ENCODE peak calls at places on chromosomes 13 and 19, in four cellular contexts. H is upper lobe of right lung, U is tibial nerve, X is aorta. I is an unnamed sample.
A peak's percentile ranks its signal among the peaks of the same experiment; 100 is the strongest.

GRCh38 chr19:6213266-6213595 is 66.5 kb downstream of the MLLT1 start:
- DNase-seq in U (no peak), H (peak; percentile 61), X (peak; percentile 43), I (peak; percentile 68)

GRCh38 chr13:41212881-41213280 is 18.5 kb upstream of the KBTBD7 start:
- DNase-seq in U (no peak), X (no peak), H (no peak), I (no peak)

GRCh38 chr19:34838248-34838647 is 65.2 kb upstream of the ZNF599 start:
- DNase-seq in H (no peak), U (no peak), X (no peak), I (no peak)

GRCh38 chr19:55319786-55320185 is 5.4 kb downstream of the TMEM150B start:
- DNase-seq in U (no peak), X (no peak), H (no peak), I (no peak)

GRCh38 chr19:16324384-16325160 is at the start of gene KLF2:
- DNase-seq in H (peak; percentile 98), X (peak; percentile 97), U (peak; percentile 90), I (peak; percentile 99)

GRCh38 chr19:40671404-40671803 is 19.0 kb downstream of the NUMBL start:
- DNase-seq in X (no peak), H (no peak), U (no peak), I (peak; percentile 22)

GRCh38 chr13:35600137-35600536 is 123.6 kb upstream of the MAB21L1 start:
- DNase-seq in U (no peak), X (no peak), H (no peak), I (no peak)

GRCh38 chr13:33281951-33282595 is 3.5 kb downstream of the STARD13 start:
- DNase-seq in U (no peak), X (no peak), H (no peak), I (no peak)

GRCh38 chr19:18109731-18110671 is 12.4 kb downstream of the MAST3 start:
- DNase-seq in U (no peak), X (peak; percentile 73), H (peak; percentile 89), I (peak; percentile 94)

GRCh38 chr13:90899411-90899810 is 448.1 kb upstream of the MIR17HG start:
- DNase-seq in X (no peak), U (no peak), H (no peak), I (no peak)

GRCh38 chr19:5805465-5806132 is 732 bp downstream of the NRTN start:
- DNase-seq in U (peak; percentile 22), X (peak; percentile 41), H (peak; percentile 90), I (peak; percentile 85)

GRCh38 chr19:8615813-8616596 is 5.5 kb upstream of the ADAMTS10 start:
- DNase-seq in U (peak; percentile 63), H (no peak), X (peak; percentile 81), I (peak; percentile 88)

GRCh38 chr19:1102407-1103106 is 1.2 kb upstream of the GPX4 start:
- DNase-seq in X (peak; percentile 75), U (peak; percentile 82), H (no peak), I (no peak)

GRCh38 chr19:29872224-29872731 is 60.5 kb downstream of the CCNE1 start:
- DNase-seq in U (no peak), H (peak; percentile 62), X (no peak), I (peak; percentile 72)

GRCh38 chr13:72839831-72840426 is 58.0 kb downstream of the PIBF1 start:
- DNase-seq in X (no peak), H (no peak), U (no peak), I (peak; percentile 44)

GRCh38 chr13:31538067-31539042 is 201.0 kb upstream of the RXFP2 start:
- DNase-seq in U (no peak), H (no peak), X (no peak), I (no peak)

GRCh38 chr13:28705734-28706133 is 13.0 kb downstream of the SLC46A3 start:
- DNase-seq in U (no peak), H (no peak), X (no peak), I (no peak)

GRCh38 chr19:14516746-14517438 is 1.3 kb downstream of the DNAJB1 start:
- DNase-seq in X (no peak), H (no peak), U (no peak), I (no peak)

GRCh38 chr19:12834976-12835757 is 788 bp upstream of the RTBDN start:
- DNase-seq in U (no peak), X (no peak), H (no peak), I (no peak)

GRCh38 chr13:99970761-99971575 is 599 bp downstream of the ZIC5 start:
- DNase-seq in X (no peak), U (no peak), H (no peak), I (no peak)

GRCh38 chr19:4922530-4923378 is 13.5 kb downstream of the UHRF1 start:
- DNase-seq in H (no peak), U (no peak), X (no peak), I (no peak)

GRCh38 chr13:44573790-44574465 is 2.2 kb downstream of the TSC22D1 start:
- DNase-seq in H (no peak), U (no peak), X (no peak), I (no peak)

GRCh38 chr13:33265133-33265532 is 20.4 kb downstream of the STARD13 start:
- DNase-seq in X (no peak), H (no peak), U (no peak), I (no peak)

GRCh38 chr19:11378319-11379189 is 4.1 kb downstream of the SWSAP1 start:
- DNase-seq in H (no peak), X (peak; percentile 61), U (peak; percentile 35), I (peak; percentile 86)

GRCh38 chr13:39602614-39603366 is at the start of gene LHFPL6:
- DNase-seq in H (peak; percentile 90), U (peak; percentile 77), X (peak; percentile 92), I (peak; percentile 87)

GRCh38 chr19:13151605-13152355 is 1.6 kb downstream of the IER2 start:
- DNase-seq in U (peak; percentile 97), X (peak; percentile 98), H (peak; percentile 98), I (peak; percentile 98)

GRCh38 chr13:78764665-78765064 is 105.7 kb upstream of the OBI1 start:
- DNase-seq in U (no peak), H (no peak), X (no peak), I (no peak)

GRCh38 chr13:48405865-48406264 is 7.0 kb downstream of the LPAR6 start:
- DNase-seq in X (no peak), U (no peak), H (no peak), I (no peak)

GRCh38 chr13:48403151-48403631 is 9.7 kb downstream of the LPAR6 start:
- DNase-seq in H (no peak), U (no peak), X (no peak), I (no peak)

GRCh38 chr13:48402325-48402962 is 10.5 kb downstream of the LPAR6 start:
- DNase-seq in H (no peak), X (no peak), U (no peak), I (no peak)

GRCh38 chr13:48403929-48404328 is 9.0 kb downstream of the LPAR6 start:
- DNase-seq in U (no peak), H (no peak), X (peak; percentile 48), I (no peak)

DNA sequence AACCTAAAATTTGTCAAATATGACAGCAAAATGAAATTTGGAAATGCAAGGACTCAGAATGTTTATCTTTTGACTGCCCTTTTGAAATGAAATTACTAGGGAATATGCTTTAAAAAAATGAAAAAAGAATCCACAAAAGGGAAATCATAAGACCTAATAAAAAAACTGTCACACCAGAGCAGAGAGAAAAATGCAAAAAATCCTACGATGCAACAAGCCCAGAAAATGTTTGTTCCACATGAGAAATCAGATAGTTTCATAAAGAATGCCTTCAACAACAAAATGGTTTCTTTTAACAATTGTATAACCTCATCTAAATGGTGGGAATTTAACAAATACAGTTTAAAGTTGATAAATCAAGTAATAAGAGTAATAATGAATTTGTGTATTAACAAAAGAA is 8.0 kb downstream of the LPAR6 start:
- DNase-seq in H (no peak), U (no peak), X (no peak), I (no peak)
- H3K4me1 ChIP-seq in H (peaks cover 45% of the 10 kb centered on the region), U (peaks cover 10% of the 10 kb centered on the region), X (peaks cover 3% of the 10 kb centered on the region), I (peaks cover 78% of the 10 kb centered on the region)

GRCh38 chr13:110346661-110347067 is 39.6 kb downstream of the COL4A2 start:
- DNase-seq in H (no peak), X (no peak), U (no peak), I (no peak)

GRCh38 chr13:110345701-110346100 is 38.6 kb downstream of the COL4A2 start:
- DNase-seq in U (no peak), H (no peak), X (no peak), I (no peak)

GRCh38 chr13:110348309-110348625 is 41.2 kb downstream of the COL4A2 start:
- DNase-seq in X (no peak), H (no peak), U (no peak), I (no peak)

GRCh38 chr13:110347535-110348308 is 40.6 kb downstream of the COL4A2 start:
- DNase-seq in H (no peak), X (peak; percentile 83), U (no peak), I (no peak)

DNA sequence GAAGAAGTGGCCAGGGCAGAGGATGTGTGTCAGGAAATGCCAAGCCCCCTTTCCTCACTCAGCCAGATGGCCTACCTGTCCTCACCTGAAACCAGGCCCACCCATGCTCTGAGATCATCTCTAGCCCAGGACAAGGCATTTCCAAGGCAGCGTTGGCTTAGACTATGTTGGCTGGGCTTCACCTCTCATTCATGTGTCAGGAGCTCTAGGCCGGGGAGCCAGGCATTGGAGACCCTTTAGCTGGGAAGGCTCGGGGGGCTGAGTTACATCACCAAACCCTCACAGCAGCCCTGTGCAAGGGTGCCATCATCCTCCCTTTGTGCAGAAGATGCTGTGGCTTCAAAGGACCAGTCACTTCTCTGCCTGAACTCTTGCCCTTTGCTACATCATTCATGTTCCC is 40.0 kb downstream of the COL4A2 start:
- DNase-seq in U (no peak), H (no peak), X (no peak), I (no peak)
- H3K27ac ChIP-seq in U (peak overlapping the region; percentile 45), H (peak overlapping the region; percentile 63), X (peak overlapping the region; percentile 98), I (peak overlapping the region; percentile 48)

GRCh38 chr19:50459067-50459456 is 17.2 kb upstream of the EMC10 start:
- DNase-seq in H (no peak), U (no peak), X (no peak), I (no peak)

GRCh38 chr19:50458396-50459066 is 17.8 kb upstream of the EMC10 start:
- DNase-seq in X (no peak), H (no peak), U (no peak), I (no peak)

GRCh38 chr19:50461066-50461875 is 15.0 kb upstream of the EMC10 start:
- DNase-seq in H (peak; percentile 78), X (no peak), U (peak; percentile 48), I (peak; percentile 82)

GRCh38 chr19:50460161-50460765 is 16.0 kb upstream of the EMC10 start:
- DNase-seq in H (no peak), X (no peak), U (no peak), I (no peak)

DNA sequence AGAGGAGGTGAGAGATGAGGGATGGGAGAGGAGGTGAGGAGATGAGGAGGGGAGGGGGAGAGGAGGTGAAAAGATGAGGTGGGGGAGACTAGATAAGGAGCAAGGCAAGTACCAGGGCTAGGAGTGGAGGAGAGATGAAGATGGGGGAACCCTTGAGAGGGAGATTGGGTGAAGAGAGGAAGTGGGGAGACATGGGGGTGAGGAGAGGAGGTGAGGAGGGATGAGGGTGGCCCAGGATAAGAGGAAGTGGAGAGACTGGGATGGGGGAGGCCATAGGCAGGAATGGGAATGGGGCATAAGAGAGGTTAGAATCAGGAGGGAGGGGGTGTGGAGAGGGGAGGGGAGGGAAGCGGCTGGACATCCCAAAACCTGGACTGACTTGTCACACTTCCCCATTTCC is 16.7 kb upstream of the EMC10 start:
- DNase-seq in U (no peak), X (no peak), H (no peak), I (no peak)
- H3K27me3 ChIP-seq in U (peaks cover 52% of the 10 kb centered on the region), X (no peaks in the 10 kb centered on the region), H (peaks cover 15% of the 10 kb centered on the region), I (no peaks in the 10 kb centered on the region)

DNA sequence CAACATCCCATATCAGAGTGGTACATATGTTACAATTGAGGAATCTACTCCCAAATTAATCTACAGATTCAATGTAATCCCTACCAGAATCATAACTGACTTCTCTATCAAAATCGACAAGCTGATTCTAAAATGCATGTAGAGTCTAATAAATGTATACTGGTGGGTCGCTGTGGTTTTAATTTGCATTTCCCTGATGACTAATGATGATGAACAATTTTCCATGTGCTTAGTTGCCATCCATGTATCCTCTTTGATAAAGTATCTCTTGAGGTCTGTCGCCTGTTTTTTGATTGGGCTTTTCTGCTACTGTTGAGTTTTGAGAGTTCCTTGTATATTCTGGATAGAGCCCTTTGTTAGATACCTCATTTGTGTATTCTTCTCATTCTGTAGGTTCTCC is 43.8 kb downstream of the KLF12 start:
- DNase-seq in X (no peak), H (no peak), U (no peak), I (no peak)
- H3K4me1 ChIP-seq in X (no peaks in the 10 kb centered on the region), H (no peaks in the 10 kb centered on the region), U (peaks cover 6% of the 10 kb centered on the region), I (peaks cover 78% of the 10 kb centered on the region)